ENCODE peak calls at places on chromosomes 2 and 18, in five cellular contexts. One of them, this sample, is unnamed.

GRCh38 chr2:18346364-18346763 is 214.1 kb downstream of the RDH14 start:
- DNase-seq in K562: no peak
- DNase-seq in IMR-90: no peak
- DNase-seq in H1: no peak
- DNase-seq in HepG2: no peak
- DNase-seq in this sample: no peak

GRCh38 chr18:55763805-55764204 is 175.8 kb upstream of the TCF4 start:
- DNase-seq in K562: no peak
- DNase-seq in IMR-90: peak; percentile 11
- DNase-seq in HepG2: no peak
- DNase-seq in H1: no peak
- DNase-seq in this sample: no peak

GRCh38 chr2:120847700-120848321 is 112.1 kb downstream of the GLI2 start:
- DNase-seq in H1: no peak
- DNase-seq in K562: no peak
- DNase-seq in IMR-90: no peak
- DNase-seq in HepG2: no peak
- DNase-seq in this sample: no peak

GRCh38 chr2:39530423-39530866 is 93.4 kb upstream of the MAP4K3 start:
- DNase-seq in K562: no peak
- DNase-seq in HepG2: no peak
- DNase-seq in H1: no peak
- DNase-seq in IMR-90: peak; percentile 78
- DNase-seq in this sample: no peak

GRCh38 chr2:158970522-158970855 is 2.0 kb downstream of the TANC1 start:
- DNase-seq in K562: no peak
- DNase-seq in H1: no peak
- DNase-seq in HepG2: no peak
- DNase-seq in IMR-90: no peak
- DNase-seq in this sample: no peak

GRCh38 chr2:241000831-241001321 is 2.5 kb downstream of the SNED1 start:
- DNase-seq in HepG2: no peak
- DNase-seq in H1: no peak
- DNase-seq in IMR-90: no peak
- DNase-seq in K562: no peak
- DNase-seq in this sample: no peak

GRCh38 chr2:97730245-97730644 is 16.9 kb downstream of the ZAP70 start:
- DNase-seq in K562: no peak
- DNase-seq in HepG2: no peak
- DNase-seq in IMR-90: peak; percentile 13
- DNase-seq in H1: no peak
- DNase-seq in this sample: no peak

GRCh38 chr18:59802031-59802430 is 97.8 kb upstream of the PMAIP1 start:
- DNase-seq in IMR-90: no peak
- DNase-seq in H1: no peak
- DNase-seq in K562: no peak
- DNase-seq in HepG2: no peak
- DNase-seq in this sample: no peak

GRCh38 chr2:72115361-72116080 is 32.1 kb downstream of the CYP26B1 start:
- DNase-seq in HepG2: no peak
- DNase-seq in K562: no peak
- DNase-seq in IMR-90: peak; percentile 73
- DNase-seq in H1: peak; percentile 61
- DNase-seq in this sample: peak; percentile 97

GRCh38 chr2:168035458-168035857 is 211.9 kb downstream of the STK39 start:
- DNase-seq in HepG2: no peak
- DNase-seq in K562: no peak
- DNase-seq in H1: no peak
- DNase-seq in IMR-90: no peak
- DNase-seq in this sample: no peak

GRCh38 chr2:230933521-230934180 is 8.6 kb upstream of the GPR55 start:
- DNase-seq in HepG2: no peak
- DNase-seq in K562: no peak
- DNase-seq in H1: no peak
- DNase-seq in IMR-90: no peak
- DNase-seq in this sample: no peak

GRCh38 chr2:138090330-138090729 is 126.1 kb downstream of the HNMT start:
- DNase-seq in HepG2: peak; percentile 64
- DNase-seq in K562: peak; percentile 69
- DNase-seq in IMR-90: peak; percentile 58
- DNase-seq in H1: no peak
- DNase-seq in this sample: no peak

GRCh38 chr2:27162151-27163121 is 13.6 kb downstream of the TCF23 start:
- DNase-seq in IMR-90: peak; percentile 62
- DNase-seq in HepG2: peak; percentile 50
- DNase-seq in K562: peak; percentile 33
- DNase-seq in H1: no peak
- DNase-seq in this sample: no peak

GRCh38 chr2:149679286-149679685 is 91.7 kb upstream of the MMADHC start:
- DNase-seq in HepG2: no peak
- DNase-seq in H1: no peak
- DNase-seq in IMR-90: peak; percentile 67
- DNase-seq in K562: no peak
- DNase-seq in this sample: peak; percentile 22

GRCh38 chr2:203623616-203624015 is 82.8 kb upstream of the CD28 start:
- DNase-seq in H1: no peak
- DNase-seq in HepG2: no peak
- DNase-seq in K562: no peak
- DNase-seq in IMR-90: peak; percentile 27
- DNase-seq in this sample: no peak

GRCh38 chr2:133789743-133790142 is 221.5 kb upstream of the NCKAP5 start:
- DNase-seq in HepG2: peak; percentile 41
- DNase-seq in IMR-90: no peak
- DNase-seq in H1: no peak
- DNase-seq in K562: no peak
- DNase-seq in this sample: no peak

GRCh38 chr2:122070241-122070731 is 314.8 kb downstream of the TSN start:
- DNase-seq in K562: no peak
- DNase-seq in H1: no peak
- DNase-seq in HepG2: no peak
- DNase-seq in IMR-90: no peak
- DNase-seq in this sample: no peak

GRCh38 chr2:80396276-80396675 is 91.7 kb upstream of the LRRTM1 start:
- DNase-seq in H1: no peak
- DNase-seq in IMR-90: no peak
- DNase-seq in HepG2: no peak
- DNase-seq in K562: no peak
- DNase-seq in this sample: no peak

GRCh38 chr18:68397241-68398035 is 317.5 kb downstream of the TMX3 start:
- DNase-seq in HepG2: no peak
- DNase-seq in K562: no peak
- DNase-seq in IMR-90: peak; percentile 17
- DNase-seq in H1: no peak
- DNase-seq in this sample: no peak

GRCh38 chr18:76721207-76721996 is 101.0 kb upstream of the ZNF236 start:
- DNase-seq in K562: no peak
- DNase-seq in H1: no peak
- DNase-seq in IMR-90: no peak
- DNase-seq in HepG2: no peak
- DNase-seq in this sample: no peak

GRCh38 chr2:72781500-72781899 is 44.3 kb downstream of the EXOC6B start:
- DNase-seq in H1: no peak
- DNase-seq in K562: peak; percentile 6
- DNase-seq in IMR-90: no peak
- DNase-seq in HepG2: no peak
- DNase-seq in this sample: peak; percentile 39

DNA sequence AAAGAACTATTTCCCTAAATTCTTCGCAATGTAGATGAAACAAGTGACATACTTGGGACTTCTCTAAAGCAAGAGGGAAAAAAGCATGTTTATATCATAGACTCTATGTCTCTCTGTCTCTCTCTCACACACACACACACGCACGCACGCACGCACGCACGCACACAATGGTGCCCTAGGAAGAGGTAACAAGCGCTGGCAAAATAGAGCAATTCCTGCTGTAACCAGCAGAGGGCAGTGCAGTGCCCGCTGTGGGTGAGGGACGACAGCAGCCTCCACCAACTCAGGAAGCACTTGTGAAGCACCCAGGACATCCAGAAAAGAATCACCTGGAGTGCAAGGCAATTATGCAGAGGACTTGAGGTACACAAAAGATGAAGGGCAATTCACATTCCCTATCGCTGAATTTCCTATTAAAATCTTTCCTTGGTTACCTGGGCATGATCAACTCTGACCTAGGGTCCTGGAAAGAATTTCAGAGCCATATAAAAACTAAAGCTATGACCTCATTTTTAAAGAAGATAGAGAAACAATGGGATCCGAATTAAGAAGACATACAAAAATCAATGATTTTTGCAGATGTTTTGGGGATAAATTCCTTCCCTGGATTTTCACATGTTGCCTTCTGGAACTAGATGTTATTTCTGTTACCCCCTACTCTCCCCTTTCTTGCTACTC is 166.4 kb downstream of the PDE11A start:
- DNase-seq in H1: peak; percentile 39
- DNase-seq in IMR-90: peak; percentile 47
- DNase-seq in K562: peak; percentile 83
- DNase-seq in HepG2: peak; percentile 53
- DNase-seq in this sample: peak; percentile 38
- TF ChIP-seq MAFK in H1: no peak
- TF ChIP-seq MAFK in IMR-90: no peak
- TF ChIP-seq MAFK in K562: peak; percentile 20
- TF ChIP-seq MAFK in HepG2: no peak
- TF ChIP-seq MAFK in this sample: no peak

GRCh38 chr2:43226955-43227829 is 786 bp upstream of the ZFP36L2 start:
- DNase-seq in IMR-90: peak; percentile 68
- DNase-seq in HepG2: peak; percentile 93
- DNase-seq in K562: peak; percentile 91
- DNase-seq in H1: no peak
- DNase-seq in this sample: peak; percentile 92
- TF ChIP-seq MAFK in IMR-90: no peak
- TF ChIP-seq MAFK in HepG2: no peak
- TF ChIP-seq MAFK in K562: no peak
- TF ChIP-seq MAFK in H1: no peak
- TF ChIP-seq MAFK in this sample: no peak

GRCh38 chr2:182446087-182446486 is 19.3 kb upstream of the PDE1A start:
- DNase-seq in IMR-90: no peak
- DNase-seq in HepG2: no peak
- DNase-seq in H1: no peak
- DNase-seq in K562: no peak
- DNase-seq in this sample: no peak

GRCh38 chr2:182445566-182445965 is 18.7 kb upstream of the PDE1A start:
- DNase-seq in K562: no peak
- DNase-seq in HepG2: no peak
- DNase-seq in H1: no peak
- DNase-seq in IMR-90: no peak
- DNase-seq in this sample: no peak

GRCh38 chr2:182448371-182448770 is 21.5 kb upstream of the PDE1A start:
- DNase-seq in IMR-90: no peak
- DNase-seq in K562: no peak
- DNase-seq in H1: no peak
- DNase-seq in HepG2: no peak
- DNase-seq in this sample: no peak

GRCh38 chr2:182447843-182448242 is 21.0 kb upstream of the PDE1A start:
- DNase-seq in HepG2: no peak
- DNase-seq in IMR-90: peak; percentile 80
- DNase-seq in H1: no peak
- DNase-seq in K562: no peak
- DNase-seq in this sample: no peak

GRCh38 chr2:182447163-182447562 is 20.3 kb upstream of the PDE1A start:
- DNase-seq in K562: no peak
- DNase-seq in H1: no peak
- DNase-seq in IMR-90: no peak
- DNase-seq in HepG2: no peak
- DNase-seq in this sample: no peak
- TF ChIP-seq MAFK in K562: no peak
- TF ChIP-seq MAFK in H1: no peak
- TF ChIP-seq MAFK in IMR-90: no peak
- TF ChIP-seq MAFK in HepG2: no peak
- TF ChIP-seq MAFK in this sample: no peak

GRCh38 chr2:171822520-171823297 is 71.3 kb downstream of the SLC25A12 start:
- DNase-seq in HepG2: no peak
- DNase-seq in H1: no peak
- DNase-seq in IMR-90: peak; percentile 19
- DNase-seq in K562: no peak
- DNase-seq in this sample: no peak

GRCh38 chr2:171819453-171819852 is 74.6 kb downstream of the SLC25A12 start:
- DNase-seq in K562: no peak
- DNase-seq in HepG2: no peak
- DNase-seq in IMR-90: no peak
- DNase-seq in H1: no peak
- DNase-seq in this sample: no peak

GRCh38 chr2:171830039-171830438 is 64.0 kb downstream of the SLC25A12 start:
- DNase-seq in H1: no peak
- DNase-seq in K562: no peak
- DNase-seq in IMR-90: no peak
- DNase-seq in HepG2: no peak
- DNase-seq in this sample: no peak

GRCh38 chr2:171824086-171824485 is 70.0 kb downstream of the SLC25A12 start:
- DNase-seq in IMR-90: peak; percentile 54
- DNase-seq in H1: no peak
- DNase-seq in HepG2: no peak
- DNase-seq in K562: no peak
- DNase-seq in this sample: no peak
- TF ChIP-seq MAFK in IMR-90: no peak
- TF ChIP-seq MAFK in H1: no peak
- TF ChIP-seq MAFK in HepG2: no peak
- TF ChIP-seq MAFK in K562: no peak
- TF ChIP-seq MAFK in this sample: no peak

DNA sequence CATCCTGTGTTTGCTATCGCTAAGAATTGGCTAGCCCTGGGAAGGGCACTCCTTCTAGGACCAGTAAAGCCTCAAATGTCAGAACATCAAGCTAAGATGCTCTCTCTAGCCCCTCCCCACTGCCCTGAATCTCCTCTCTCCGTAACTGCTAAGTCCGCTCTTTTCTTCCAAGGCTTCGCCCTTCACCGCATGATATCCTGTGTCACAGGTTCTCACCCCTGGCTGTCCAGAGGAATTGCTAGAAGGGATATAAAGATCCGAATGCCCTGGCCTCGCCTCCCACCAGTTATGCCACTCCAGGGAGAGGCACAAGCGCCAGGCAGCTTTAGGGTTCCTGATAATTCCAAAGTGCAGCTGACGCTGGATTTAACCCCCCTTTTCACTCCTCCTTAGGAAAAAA is 17.1 kb upstream of the GPR45 start:
- DNase-seq in IMR-90: no peak
- DNase-seq in K562: no peak
- DNase-seq in HepG2: no peak
- DNase-seq in H1: no peak
- DNase-seq in this sample: no peak
- TF ChIP-seq MAFK in IMR-90: no peak
- TF ChIP-seq MAFK in K562: no peak
- TF ChIP-seq MAFK in HepG2: no peak
- TF ChIP-seq MAFK in H1: no peak
- TF ChIP-seq MAFK in this sample: no peak